ENCODE peak calls at places on chromosome 1, in six cellular contexts. One of them, this sample, is unnamed.

GRCh38 chr1:36643391-36644270 is 160.9 kb upstream of the CSF3R start:
- DNase-seq in iPS-NIHi11: no peak
- DNase-seq in OCI-LY7: peak
- DNase-seq in activated B cell treated with CpG ODN at 0.5 μM for 24 hours: no peak
- DNase-seq in NCI-H774: no peak
- DNase-seq in foreskin melanocyte: no peak
- DNase-seq in this sample: no peak

GRCh38 chr1:56967900-56968832 is 2.4 kb upstream of the C8B start:
- DNase-seq in iPS-NIHi11: peak
- DNase-seq in OCI-LY7: no peak
- DNase-seq in activated B cell treated with CpG ODN at 0.5 μM for 24 hours: no peak
- DNase-seq in NCI-H774: no peak
- DNase-seq in foreskin melanocyte: no peak
- DNase-seq in this sample: peak

GRCh38 chr1:180505732-180506335 is 3.5 kb upstream of the ACBD6 start:
- DNase-seq in iPS-NIHi11: no peak
- DNase-seq in OCI-LY7: no peak
- DNase-seq in activated B cell treated with CpG ODN at 0.5 μM for 24 hours: no peak
- DNase-seq in NCI-H774: no peak
- DNase-seq in foreskin melanocyte: no peak
- DNase-seq in this sample: no peak

GRCh38 chr1:57067863-57068262 is 102.0 kb upstream of the C8B start:
- DNase-seq in iPS-NIHi11: no peak
- DNase-seq in OCI-LY7: no peak
- DNase-seq in activated B cell treated with CpG ODN at 0.5 μM for 24 hours: no peak
- DNase-seq in NCI-H774: no peak
- DNase-seq in foreskin melanocyte: no peak
- DNase-seq in this sample: peak

GRCh38 chr1:243354511-243355153 is 98.8 kb downstream of the SDCCAG8 start:
- DNase-seq in iPS-NIHi11: no peak
- DNase-seq in OCI-LY7: no peak
- DNase-seq in activated B cell treated with CpG ODN at 0.5 μM for 24 hours: no peak
- DNase-seq in NCI-H774: no peak
- DNase-seq in foreskin melanocyte: no peak
- DNase-seq in this sample: no peak

GRCh38 chr1:77313491-77313890 is 31.7 kb downstream of the AK5 start:
- DNase-seq in iPS-NIHi11: peak
- DNase-seq in OCI-LY7: peak
- DNase-seq in activated B cell treated with CpG ODN at 0.5 μM for 24 hours: no peak
- DNase-seq in NCI-H774: no peak
- DNase-seq in foreskin melanocyte: peak
- DNase-seq in this sample: peak

GRCh38 chr1:47572731-47573505 is 135.1 kb downstream of the FOXD2 start:
- DNase-seq in iPS-NIHi11: peak
- DNase-seq in OCI-LY7: no peak
- DNase-seq in activated B cell treated with CpG ODN at 0.5 μM for 24 hours: no peak
- DNase-seq in NCI-H774: no peak
- DNase-seq in foreskin melanocyte: no peak
- DNase-seq in this sample: peak

GRCh38 chr1:48080343-48081255 is 83.4 kb upstream of the TRABD2B start:
- DNase-seq in iPS-NIHi11: no peak
- DNase-seq in OCI-LY7: no peak
- DNase-seq in activated B cell treated with CpG ODN at 0.5 μM for 24 hours: no peak
- DNase-seq in NCI-H774: no peak
- DNase-seq in foreskin melanocyte: no peak
- DNase-seq in this sample: no peak

GRCh38 chr1:224668991-224669390 is 52.9 kb downstream of the CNIH3 start:
- DNase-seq in iPS-NIHi11: no peak
- DNase-seq in OCI-LY7: no peak
- DNase-seq in activated B cell treated with CpG ODN at 0.5 μM for 24 hours: no peak
- DNase-seq in NCI-H774: peak
- DNase-seq in foreskin melanocyte: no peak
- DNase-seq in this sample: no peak

GRCh38 chr1:80533178-80533577 is 1267.6 kb upstream of the ADGRL2 start:
- DNase-seq in iPS-NIHi11: no peak
- DNase-seq in OCI-LY7: no peak
- DNase-seq in activated B cell treated with CpG ODN at 0.5 μM for 24 hours: no peak
- DNase-seq in NCI-H774: no peak
- DNase-seq in foreskin melanocyte: no peak
- DNase-seq in this sample: no peak

GRCh38 chr1:1402081-1402900 is 3.2 kb upstream of the CCNL2 start:
- DNase-seq in iPS-NIHi11: peak
- DNase-seq in OCI-LY7: peak
- DNase-seq in activated B cell treated with CpG ODN at 0.5 μM for 24 hours: no peak
- DNase-seq in NCI-H774: peak
- DNase-seq in foreskin melanocyte: peak
- DNase-seq in this sample: peak

GRCh38 chr1:94418664-94419655 is 771 bp downstream of the ABCD3 start:
- DNase-seq in iPS-NIHi11: peak
- DNase-seq in OCI-LY7: peak
- DNase-seq in activated B cell treated with CpG ODN at 0.5 μM for 24 hours: peak
- DNase-seq in NCI-H774: no peak
- DNase-seq in foreskin melanocyte: peak
- DNase-seq in this sample: peak

This sample was measured in GM23338.